ENCODE peak calls at places on chromosomes 7 and 10, in eight cellular contexts. One of them, this sample, is unnamed.

GRCh38 chr10:69861251-69862240 is 59.8 kb downstream of the COL13A1 start:
- DNase-seq in fibroblast of mammary gland: peak; percentile 90
- DNase-seq in CD8-positive, alpha-beta memory T cell: no peak
- DNase-seq in endodermal cell: peak; percentile 75
- DNase-seq in BJ: peak; percentile 39
- DNase-seq in AG04449: no peak
- DNase-seq in epithelial cell of esophagus: peak; percentile 91
- DNase-seq in NT2/D1: no peak
- DNase-seq in this sample: peak; percentile 93

GRCh38 chr7:36058020-36058592 is 94.9 kb upstream of the EEPD1 start:
- DNase-seq in endodermal cell: peak; percentile 63
- DNase-seq in epithelial cell of esophagus: no peak
- DNase-seq in BJ: no peak
- DNase-seq in fibroblast of mammary gland: no peak
- DNase-seq in CD8-positive, alpha-beta memory T cell: no peak
- DNase-seq in AG04449: no peak
- DNase-seq in NT2/D1: no peak
- DNase-seq in this sample: no peak

GRCh38 chr7:47186316-47186715 is 395.6 kb downstream of the TNS3 start:
- DNase-seq in AG04449: no peak
- DNase-seq in NT2/D1: no peak
- DNase-seq in epithelial cell of esophagus: no peak
- DNase-seq in BJ: no peak
- DNase-seq in fibroblast of mammary gland: no peak
- DNase-seq in endodermal cell: no peak
- DNase-seq in CD8-positive, alpha-beta memory T cell: no peak
- DNase-seq in this sample: no peak

GRCh38 chr10:52959810-52960209 is 187.2 kb upstream of the MBL2 start:
- DNase-seq in endodermal cell: no peak
- DNase-seq in AG04449: no peak
- DNase-seq in BJ: no peak
- DNase-seq in NT2/D1: no peak
- DNase-seq in CD8-positive, alpha-beta memory T cell: no peak
- DNase-seq in fibroblast of mammary gland: no peak
- DNase-seq in epithelial cell of esophagus: no peak
- DNase-seq in this sample: no peak

GRCh38 chr7:19491821-19492452 is 216.9 kb downstream of the POLR1F start:
- DNase-seq in endodermal cell: no peak
- DNase-seq in CD8-positive, alpha-beta memory T cell: no peak
- DNase-seq in fibroblast of mammary gland: peak; percentile 68
- DNase-seq in NT2/D1: peak; percentile 30
- DNase-seq in AG04449: peak; percentile 5
- DNase-seq in epithelial cell of esophagus: peak; percentile 62
- DNase-seq in BJ: peak; percentile 4
- DNase-seq in this sample: peak; percentile 45

GRCh38 chr7:49479936-49480544 is 293.4 kb upstream of the VWC2 start:
- DNase-seq in CD8-positive, alpha-beta memory T cell: no peak
- DNase-seq in AG04449: no peak
- DNase-seq in endodermal cell: no peak
- DNase-seq in BJ: no peak
- DNase-seq in NT2/D1: no peak
- DNase-seq in epithelial cell of esophagus: peak; percentile 7
- DNase-seq in fibroblast of mammary gland: no peak
- DNase-seq in this sample: no peak

GRCh38 chr7:13628231-13629001 is 361.1 kb downstream of the ETV1 start:
- DNase-seq in NT2/D1: no peak
- DNase-seq in AG04449: no peak
- DNase-seq in endodermal cell: no peak
- DNase-seq in fibroblast of mammary gland: peak; percentile 53
- DNase-seq in epithelial cell of esophagus: peak; percentile 21
- DNase-seq in CD8-positive, alpha-beta memory T cell: no peak
- DNase-seq in BJ: peak; percentile 6
- DNase-seq in this sample: peak; percentile 22

GRCh38 chr7:101754432-101755159 is 62.8 kb upstream of the CUX1 start:
- DNase-seq in BJ: no peak
- DNase-seq in fibroblast of mammary gland: peak; percentile 43
- DNase-seq in epithelial cell of esophagus: peak; percentile 15
- DNase-seq in AG04449: no peak
- DNase-seq in endodermal cell: no peak
- DNase-seq in NT2/D1: no peak
- DNase-seq in CD8-positive, alpha-beta memory T cell: peak; percentile 12
- DNase-seq in this sample: peak; percentile 27

GRCh38 chr10:27625452-27626345 is 119.9 kb downstream of the MKX start:
- DNase-seq in fibroblast of mammary gland: peak; percentile 20
- DNase-seq in AG04449: no peak
- DNase-seq in NT2/D1: peak; percentile 11
- DNase-seq in endodermal cell: no peak
- DNase-seq in CD8-positive, alpha-beta memory T cell: no peak
- DNase-seq in epithelial cell of esophagus: no peak
- DNase-seq in BJ: no peak
- DNase-seq in this sample: no peak

GRCh38 chr7:47266799-47267198 is 315.1 kb downstream of the TNS3 start:
- DNase-seq in BJ: no peak
- DNase-seq in NT2/D1: no peak
- DNase-seq in endodermal cell: no peak
- DNase-seq in CD8-positive, alpha-beta memory T cell: no peak
- DNase-seq in fibroblast of mammary gland: peak; percentile 25
- DNase-seq in epithelial cell of esophagus: peak; percentile 15
- DNase-seq in AG04449: no peak
- DNase-seq in this sample: no peak

GRCh38 chr7:91046322-91047088 is 217.7 kb upstream of the FZD1 start:
- DNase-seq in NT2/D1: no peak
- DNase-seq in AG04449: no peak
- DNase-seq in BJ: peak; percentile 17
- DNase-seq in epithelial cell of esophagus: no peak
- DNase-seq in fibroblast of mammary gland: peak; percentile 37
- DNase-seq in endodermal cell: no peak
- DNase-seq in CD8-positive, alpha-beta memory T cell: no peak
- DNase-seq in this sample: peak; percentile 7

GRCh38 chr7:107064255-107064654 is 19.8 kb downstream of the PRKAR2B start:
- DNase-seq in CD8-positive, alpha-beta memory T cell: no peak
- DNase-seq in BJ: no peak
- DNase-seq in NT2/D1: no peak
- DNase-seq in AG04449: no peak
- DNase-seq in epithelial cell of esophagus: no peak
- DNase-seq in fibroblast of mammary gland: no peak
- DNase-seq in endodermal cell: no peak
- DNase-seq in this sample: no peak

GRCh38 chr7:6250364-6250833 is 22.0 kb downstream of the CYTH3 start:
- DNase-seq in fibroblast of mammary gland: peak; percentile 69
- DNase-seq in endodermal cell: no peak
- DNase-seq in CD8-positive, alpha-beta memory T cell: no peak
- DNase-seq in BJ: no peak
- DNase-seq in epithelial cell of esophagus: peak; percentile 98
- DNase-seq in AG04449: no peak
- DNase-seq in NT2/D1: no peak
- DNase-seq in this sample: peak; percentile 83

GRCh38 chr7:41415051-41415450 is 287.8 kb downstream of the INHBA start:
- DNase-seq in fibroblast of mammary gland: no peak
- DNase-seq in epithelial cell of esophagus: no peak
- DNase-seq in endodermal cell: no peak
- DNase-seq in NT2/D1: no peak
- DNase-seq in BJ: no peak
- DNase-seq in AG04449: no peak
- DNase-seq in CD8-positive, alpha-beta memory T cell: no peak
- DNase-seq in this sample: no peak

GRCh38 chr7:41420421-41420820 is 282.5 kb downstream of the INHBA start:
- DNase-seq in epithelial cell of esophagus: no peak
- DNase-seq in NT2/D1: no peak
- DNase-seq in CD8-positive, alpha-beta memory T cell: no peak
- DNase-seq in AG04449: no peak
- DNase-seq in endodermal cell: no peak
- DNase-seq in BJ: no peak
- DNase-seq in fibroblast of mammary gland: peak; percentile 55
- DNase-seq in this sample: no peak

GRCh38 chr7:41415473-41416207 is 287.2 kb downstream of the INHBA start:
- DNase-seq in CD8-positive, alpha-beta memory T cell: no peak
- DNase-seq in fibroblast of mammary gland: no peak
- DNase-seq in AG04449: no peak
- DNase-seq in NT2/D1: no peak
- DNase-seq in endodermal cell: no peak
- DNase-seq in epithelial cell of esophagus: peak; percentile 59
- DNase-seq in BJ: no peak
- DNase-seq in this sample: peak; percentile 75

GRCh38 chr7:41418337-41418736 is 284.6 kb downstream of the INHBA start:
- DNase-seq in epithelial cell of esophagus: peak; percentile 60
- DNase-seq in fibroblast of mammary gland: no peak
- DNase-seq in CD8-positive, alpha-beta memory T cell: no peak
- DNase-seq in NT2/D1: no peak
- DNase-seq in endodermal cell: no peak
- DNase-seq in BJ: no peak
- DNase-seq in AG04449: no peak
- DNase-seq in this sample: peak; percentile 66

DNA sequence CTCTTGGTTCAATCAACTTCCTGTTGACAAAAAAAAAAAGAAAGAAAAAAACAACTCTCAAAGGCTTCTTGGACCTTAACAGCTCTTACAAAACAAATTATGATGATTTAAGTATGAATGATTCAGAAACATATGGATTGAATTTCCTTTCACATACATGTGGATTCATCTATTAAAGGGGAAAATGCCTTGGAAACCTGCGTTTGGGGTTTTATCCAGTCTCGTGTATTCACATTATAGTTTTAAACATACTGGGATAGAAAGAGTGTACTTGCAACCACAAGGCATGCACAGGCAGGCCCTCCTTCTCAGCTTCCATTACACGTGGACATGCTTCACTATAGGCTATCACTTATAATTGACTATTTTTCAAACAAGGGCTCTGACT is 286.7 kb downstream of the INHBA start:
- DNase-seq in fibroblast of mammary gland: peak; percentile 67
- DNase-seq in endodermal cell: no peak
- DNase-seq in AG04449: no peak
- DNase-seq in CD8-positive, alpha-beta memory T cell: no peak
- DNase-seq in epithelial cell of esophagus: peak; percentile 79
- DNase-seq in BJ: no peak
- DNase-seq in NT2/D1: no peak
- DNase-seq in this sample: peak; percentile 82
- H3K4me3 ChIP-seq in fibroblast of mammary gland: no peak overlapping the region
- H3K4me3 ChIP-seq in endodermal cell: no peak overlapping the region
- H3K4me3 ChIP-seq in AG04449: no peak overlapping the region
- H3K4me3 ChIP-seq in CD8-positive, alpha-beta memory T cell: no peak overlapping the region
- H3K4me3 ChIP-seq in epithelial cell of esophagus: no peak overlapping the region
- H3K4me3 ChIP-seq in BJ: no peak overlapping the region
- H3K4me3 ChIP-seq in NT2/D1: no peak overlapping the region
- H3K4me3 ChIP-seq in this sample: no peak overlapping the region

DNA sequence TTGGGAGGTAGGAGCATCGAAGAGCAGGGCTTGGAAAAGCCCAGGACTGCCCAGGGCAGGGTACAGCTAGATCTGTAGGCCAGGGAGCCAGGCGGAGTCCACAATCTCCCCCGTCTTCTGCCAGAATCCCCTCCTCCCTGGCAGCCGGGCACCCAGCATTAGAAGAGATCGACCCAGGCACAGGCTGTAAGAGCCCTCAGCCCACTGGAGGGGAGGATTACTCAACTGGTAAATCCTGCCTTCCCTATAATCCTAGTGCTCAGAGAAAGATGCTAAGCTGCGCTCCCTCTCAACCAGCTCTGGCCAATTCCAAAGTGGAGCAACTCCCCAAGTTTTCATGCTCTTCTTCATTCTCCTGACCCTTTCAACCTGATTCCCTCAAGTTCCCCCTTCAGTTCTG is 3.2 kb downstream of the SPOCK2 start:
- DNase-seq in BJ: no peak
- DNase-seq in NT2/D1: no peak
- DNase-seq in AG04449: no peak
- DNase-seq in endodermal cell: no peak
- DNase-seq in CD8-positive, alpha-beta memory T cell: no peak
- DNase-seq in fibroblast of mammary gland: no peak
- DNase-seq in epithelial cell of esophagus: no peak
- DNase-seq in this sample: no peak
- H3K4me3 ChIP-seq in BJ: no peak overlapping the region
- H3K4me3 ChIP-seq in NT2/D1: no peak overlapping the region
- H3K4me3 ChIP-seq in AG04449: no peak overlapping the region
- H3K4me3 ChIP-seq in endodermal cell: no peak overlapping the region
- H3K4me3 ChIP-seq in CD8-positive, alpha-beta memory T cell: peak overlapping the region; percentile 88
- H3K4me3 ChIP-seq in fibroblast of mammary gland: no peak overlapping the region
- H3K4me3 ChIP-seq in epithelial cell of esophagus: no peak overlapping the region
- H3K4me3 ChIP-seq in this sample: no peak overlapping the region

DNA sequence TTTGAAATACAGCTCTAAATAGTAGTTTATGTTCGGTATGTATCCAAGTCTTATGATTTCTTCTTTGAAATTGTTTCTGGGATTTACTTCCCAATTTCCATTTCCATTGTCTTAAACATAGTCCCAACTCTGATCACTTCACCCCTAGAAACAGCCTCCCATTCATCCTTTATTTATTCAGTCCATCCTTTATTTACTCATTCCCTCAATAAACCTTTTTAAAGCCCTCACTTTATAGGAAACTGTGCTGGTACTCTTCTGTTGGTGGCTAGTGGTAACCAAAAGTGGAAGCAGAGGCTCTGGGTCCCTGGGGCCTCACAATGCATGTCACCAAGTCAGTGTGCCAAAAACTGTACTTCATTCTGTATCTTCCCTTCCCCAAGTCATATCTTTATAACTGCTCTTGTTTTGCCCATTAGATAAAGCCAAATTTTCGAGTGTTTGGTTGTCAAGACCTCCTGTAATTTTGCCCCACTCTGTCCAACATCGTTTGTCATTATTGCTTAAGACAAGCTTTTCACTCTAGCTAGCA is 3.9 kb upstream of the EPC1 start:
- DNase-seq in BJ: no peak
- DNase-seq in fibroblast of mammary gland: no peak
- DNase-seq in epithelial cell of esophagus: no peak
- DNase-seq in endodermal cell: no peak
- DNase-seq in CD8-positive, alpha-beta memory T cell: no peak
- DNase-seq in NT2/D1: no peak
- DNase-seq in AG04449: no peak
- DNase-seq in this sample: no peak
- H3K4me3 ChIP-seq in BJ: no peak overlapping the region
- H3K4me3 ChIP-seq in fibroblast of mammary gland: no peak overlapping the region
- H3K4me3 ChIP-seq in epithelial cell of esophagus: no peak overlapping the region
- H3K4me3 ChIP-seq in endodermal cell: no peak overlapping the region
- H3K4me3 ChIP-seq in CD8-positive, alpha-beta memory T cell: no peak overlapping the region
- H3K4me3 ChIP-seq in NT2/D1: no peak overlapping the region
- H3K4me3 ChIP-seq in AG04449: no peak overlapping the region
- H3K4me3 ChIP-seq in this sample: no peak overlapping the region

GRCh38 chr10:13302821-13303555 is 3.1 kb upstream of the PHYH start:
- DNase-seq in CD8-positive, alpha-beta memory T cell: no peak
- DNase-seq in fibroblast of mammary gland: no peak
- DNase-seq in epithelial cell of esophagus: no peak
- DNase-seq in BJ: no peak
- DNase-seq in NT2/D1: no peak
- DNase-seq in AG04449: no peak
- DNase-seq in endodermal cell: no peak
- DNase-seq in this sample: no peak

GRCh38 chr10:13296476-13296875 is 3.4 kb downstream of the PHYH start:
- DNase-seq in BJ: no peak
- DNase-seq in endodermal cell: no peak
- DNase-seq in epithelial cell of esophagus: no peak
- DNase-seq in CD8-positive, alpha-beta memory T cell: no peak
- DNase-seq in NT2/D1: no peak
- DNase-seq in fibroblast of mammary gland: no peak
- DNase-seq in AG04449: no peak
- DNase-seq in this sample: no peak

GRCh38 chr10:13299437-13300287 is at the start of gene PHYH:
- DNase-seq in fibroblast of mammary gland: peak; percentile 77
- DNase-seq in epithelial cell of esophagus: peak; percentile 85
- DNase-seq in CD8-positive, alpha-beta memory T cell: peak; percentile 79
- DNase-seq in NT2/D1: peak; percentile 46
- DNase-seq in BJ: no peak
- DNase-seq in AG04449: peak; percentile 16
- DNase-seq in endodermal cell: peak; percentile 93
- DNase-seq in this sample: peak; percentile 55

GRCh38 chr10:13294784-13295183 is 5.1 kb downstream of the PHYH start:
- DNase-seq in AG04449: no peak
- DNase-seq in endodermal cell: no peak
- DNase-seq in BJ: no peak
- DNase-seq in fibroblast of mammary gland: no peak
- DNase-seq in CD8-positive, alpha-beta memory T cell: no peak
- DNase-seq in NT2/D1: no peak
- DNase-seq in epithelial cell of esophagus: no peak
- DNase-seq in this sample: no peak

GRCh38 chr10:13298748-13299436 is 972 bp downstream of the PHYH start:
- DNase-seq in epithelial cell of esophagus: no peak
- DNase-seq in CD8-positive, alpha-beta memory T cell: no peak
- DNase-seq in NT2/D1: no peak
- DNase-seq in endodermal cell: no peak
- DNase-seq in BJ: no peak
- DNase-seq in AG04449: no peak
- DNase-seq in fibroblast of mammary gland: no peak
- DNase-seq in this sample: no peak
- H3K4me3 ChIP-seq in epithelial cell of esophagus: peak overlapping the region; percentile 54
- H3K4me3 ChIP-seq in CD8-positive, alpha-beta memory T cell: peak overlapping the region; percentile 68
- H3K4me3 ChIP-seq in NT2/D1: peak overlapping the region; percentile 43
- H3K4me3 ChIP-seq in endodermal cell: peak overlapping the region; percentile 83
- H3K4me3 ChIP-seq in BJ: peak overlapping the region; percentile 65
- H3K4me3 ChIP-seq in AG04449: peak overlapping the region; percentile 65
- H3K4me3 ChIP-seq in fibroblast of mammary gland: peak overlapping the region; percentile 65
- H3K4me3 ChIP-seq in this sample: peak overlapping the region; percentile 69